ENCODE peak calls at places on chromosomes 1 and 21, in seven cellular contexts. J is psoas muscle; O is mesothelial cell of epicardium; W is GM23338; P is tibial artery; B is CD4-positive, alpha-beta T cell; X is coronary artery. Q is an unnamed sample.

GRCh38 chr1:151718011-151718431 is 1.4 kb upstream of the CELF3 start:
- DNase-seq in J (no peak), O (no peak), W (no peak), P (no peak), B (no peak), X (no peak), Q (no peak)

GRCh38 chr21:29235714-29236197 is 63.0 kb upstream of the BACH1 start:
- DNase-seq in J (no peak), O (no peak), W (no peak), P (no peak), B (no peak), X (no peak), Q (no peak)

GRCh38 chr1:236515443-236515958 is 8.3 kb upstream of the LGALS8 start:
- DNase-seq in J (no peak), O (no peak), W (no peak), P (no peak), B (no peak), X (no peak), Q (no peak)

GRCh38 chr1:5189384-5189783 is 535.0 kb downstream of the AJAP1 start:
- DNase-seq in J (no peak), O (no peak), W (no peak), P (no peak), B (no peak), X (no peak), Q (no peak)

GRCh38 chr1:14689996-14690614 is 91.6 kb downstream of the KAZN start:
- DNase-seq in J (no peak), O (no peak), W (no peak), P (no peak), B (no peak), X (no peak), Q (no peak)

GRCh38 chr21:38088916-38089762 is 167.7 kb upstream of the KCNJ15 start:
- DNase-seq in J (no peak), O (no peak), W (no peak), P (no peak), B (no peak), X (no peak), Q (no peak)

GRCh38 chr1:30099587-30099986 is 623.8 kb downstream of the MATN1 start:
- DNase-seq in J (no peak), O (no peak), W (no peak), P (no peak), B (no peak), X (no peak), Q (no peak)

GRCh38 chr1:29650041-29650400 is 413.7 kb downstream of the PTPRU start:
- DNase-seq in J (no peak), O (no peak), W (no peak), P (peak; percentile 24), B (no peak), X (peak; percentile 31), Q (no peak)

GRCh38 chr1:109756848-109757521 is 6.7 kb downstream of the EPS8L3 start:
- DNase-seq in J (no peak), O (no peak), W (no peak), P (no peak), B (no peak), X (peak; percentile 67), Q (no peak)

GRCh38 chr1:172460177-172460576 is 16.3 kb upstream of the PIGC start:
- DNase-seq in J (no peak), O (no peak), W (no peak), P (no peak), B (no peak), X (no peak), Q (no peak)

GRCh38 chr1:247295274-247295684 is 36.4 kb downstream of the ZNF496 start:
- DNase-seq in J (no peak), O (no peak), W (peak; percentile 87), P (no peak), B (no peak), X (no peak), Q (no peak)

GRCh38 chr1:78687315-78687714 is 37.7 kb downstream of the IFI44 start:
- DNase-seq in J (no peak), O (no peak), W (no peak), P (no peak), B (no peak), X (no peak), Q (no peak)

GRCh38 chr21:31299291-31300147 is 44.5 kb downstream of the TIAM1 start:
- DNase-seq in J (no peak), O (no peak), W (no peak), P (no peak), B (no peak), X (no peak), Q (no peak)

GRCh38 chr1:218823291-218823900 is 350.3 kb upstream of the LYPLAL1 start:
- DNase-seq in J (no peak), O (no peak), W (no peak), P (no peak), B (no peak), X (no peak), Q (no peak)

GRCh38 chr1:44263191-44263944 is 50.1 kb downstream of the DMAP1 start:
- DNase-seq in J (no peak), O (no peak), W (no peak), P (no peak), B (no peak), X (no peak), Q (no peak)

GRCh38 chr1:160795951-160796383 is at the start of gene LY9:
- DNase-seq in J (no peak), O (no peak), W (no peak), P (no peak), B (peak; percentile 64), X (no peak), Q (no peak)

GRCh38 chr1:91020486-91020885 is 1.3 kb downstream of the ZNF644 start:
- DNase-seq in J (no peak), O (no peak), W (no peak), P (no peak), B (no peak), X (no peak), Q (no peak)

GRCh38 chr1:206116873-206117150 is 376 bp downstream of the AVPR1B start:
- DNase-seq in J (no peak), O (no peak), W (no peak), P (no peak), B (no peak), X (no peak), Q (no peak)

GRCh38 chr1:206116191-206116872 is 856 bp downstream of the AVPR1B start:
- DNase-seq in J (no peak), O (no peak), W (peak; percentile 26), P (no peak), B (no peak), X (peak; percentile 70), Q (peak; percentile 64)

GRCh38 chr1:206114692-206115430 is 2.3 kb downstream of the AVPR1B start:
- DNase-seq in J (no peak), O (no peak), W (no peak), P (no peak), B (no peak), X (no peak), Q (no peak)

GRCh38 chr1:206115791-206116190 is 1.4 kb downstream of the AVPR1B start:
- DNase-seq in J (no peak), O (no peak), W (no peak), P (no peak), B (no peak), X (no peak), Q (no peak)

DNA sequence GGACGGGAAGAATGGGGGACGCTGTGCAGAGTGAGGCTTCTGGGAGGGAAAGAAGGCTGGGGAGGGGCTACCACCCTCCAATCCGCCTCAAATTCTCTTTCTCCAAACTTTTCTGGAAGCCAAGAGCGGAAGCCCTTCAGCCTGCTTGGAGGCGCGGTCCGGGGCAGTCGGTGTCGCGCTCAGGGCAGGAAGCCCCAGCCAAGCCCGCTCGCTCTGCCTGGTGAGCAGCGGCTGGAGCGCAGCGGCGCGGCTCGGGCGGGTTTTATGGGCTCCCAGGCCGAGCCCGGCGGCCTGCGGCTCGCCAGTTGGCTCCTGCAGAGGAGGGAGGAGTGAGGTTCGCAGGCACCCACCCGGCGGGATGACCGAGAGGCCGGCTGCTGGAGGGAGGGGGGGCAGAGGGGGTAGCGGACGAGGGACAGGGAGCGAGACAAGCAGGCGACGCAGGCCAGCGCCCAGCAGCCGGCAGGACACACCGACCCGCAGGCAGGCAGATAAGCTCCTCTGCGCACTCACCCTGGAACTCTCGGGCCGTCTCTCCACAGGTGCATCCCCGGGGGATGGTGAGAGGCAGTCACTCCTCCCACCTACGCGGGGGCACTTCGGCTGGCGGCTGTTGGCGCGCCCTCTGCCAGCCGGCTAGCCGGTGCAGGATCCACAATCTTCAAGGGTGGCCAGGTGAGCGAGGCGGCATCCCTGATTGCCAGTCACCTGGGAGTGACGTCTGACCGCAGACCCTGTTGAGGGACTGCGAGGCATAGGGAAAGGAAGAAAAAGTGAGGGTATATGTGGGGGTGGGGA is at the start of gene AVPR1B:
- DNase-seq in J (peak; percentile 53), O (peak; percentile 25), W (peak; percentile 80), P (no peak), B (no peak), X (peak; percentile 71), Q (peak; percentile 38)
- TF ChIP-seq CTCF in J (no peak), O (no peak), W (peak; percentile 41), P (no peak), B (no peak), X (no peak), Q (no peak)

DNA sequence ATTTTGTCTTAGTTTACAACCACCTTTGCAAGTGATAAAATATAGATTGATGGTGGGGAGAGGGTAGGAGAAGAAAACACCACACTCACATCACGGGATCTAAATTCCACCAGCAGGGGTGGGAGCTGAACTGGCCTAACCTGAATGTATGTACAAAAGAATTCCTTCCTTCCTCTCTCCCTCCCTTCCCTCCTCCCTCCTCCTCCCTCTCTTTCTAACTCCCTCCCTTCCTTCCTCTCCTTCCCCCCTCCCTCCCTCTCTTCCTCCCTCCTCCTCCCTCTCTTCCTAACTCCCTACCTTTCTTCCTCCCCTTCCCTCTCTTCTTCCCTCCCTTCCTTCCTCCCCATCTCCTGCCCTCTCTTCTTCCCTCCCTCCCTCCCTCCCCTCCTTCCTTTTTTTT is 40.2 kb downstream of the HIVEP3 start:
- DNase-seq in J (no peak), O (no peak), W (peak; percentile 40), P (no peak), B (no peak), X (no peak), Q (no peak)
- TF ChIP-seq CTCF in J (no peak), O (no peak), W (no peak), P (no peak), B (no peak), X (no peak), Q (no peak)

DNA sequence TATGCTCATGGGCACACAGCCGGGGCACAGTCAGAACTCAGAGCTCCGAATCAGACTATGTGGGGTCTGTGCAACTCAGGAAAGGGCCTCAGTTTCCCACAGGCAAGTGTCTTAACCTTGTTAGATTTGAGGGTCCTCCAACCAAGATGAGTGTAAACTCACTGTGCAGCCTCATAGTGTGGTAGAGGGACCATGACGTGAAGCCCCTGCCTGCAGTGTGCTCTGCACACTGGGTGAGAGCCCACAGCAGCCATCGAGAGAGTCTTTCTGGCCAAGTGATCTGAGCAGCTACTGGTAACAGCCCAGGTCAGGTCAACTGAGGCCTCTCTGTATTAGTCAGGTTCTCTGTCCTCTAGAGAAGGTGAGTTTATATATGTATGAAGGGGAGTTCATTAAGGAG is 592 bp upstream of the LYPD8 start:
- DNase-seq in J (no peak), O (no peak), W (no peak), P (no peak), B (no peak), X (no peak), Q (no peak)
- TF ChIP-seq CTCF in J (no peak), O (no peak), W (no peak), P (no peak), B (no peak), X (no peak), Q (no peak)

DNA sequence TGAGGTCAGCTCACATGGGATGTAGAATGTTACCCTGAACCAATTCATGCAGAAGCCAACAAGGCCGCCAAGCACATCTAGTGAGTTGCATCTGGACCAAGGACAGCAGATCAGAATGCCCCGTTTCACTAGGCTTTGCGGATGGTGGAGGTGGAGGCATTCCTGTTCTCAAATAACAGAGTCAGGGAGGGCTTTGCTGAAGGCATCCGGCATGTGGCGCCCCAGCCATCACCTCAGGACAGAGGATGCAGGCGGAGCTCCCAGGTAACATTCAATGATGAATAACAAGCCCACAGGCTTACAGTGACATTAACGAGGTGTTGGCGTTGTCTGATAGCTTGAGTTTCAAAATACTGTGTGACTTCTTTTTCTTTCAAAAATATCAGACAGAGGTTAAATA is 476.2 kb downstream of the CAMTA1 start:
- DNase-seq in J (no peak), O (no peak), W (peak; percentile 42), P (no peak), B (no peak), X (no peak), Q (no peak)
- TF ChIP-seq CTCF in J (no peak), O (no peak), W (peak; percentile 37), P (no peak), B (no peak), X (no peak), Q (no peak)